ENCODE peak calls at places on chromosomes 3 and 15, in ten cellular contexts. M, A, V, O, X, H, J, B, R and D are unnamed samples.

GRCh38 chr3:185737020-185737419 is 87.8 kb downstream of the IGF2BP2 start:
- DNase-seq in B (no peak), V (no peak), H (no peak), X (no peak), M (no peak), O (no peak), R (no peak), A (no peak), J (no peak), D (no peak)

GRCh38 chr15:59741274-59741906 is 52.3 kb upstream of the BNIP2 start:
- DNase-seq in R (no peak), V (no peak), B (peak; percentile 55), H (no peak), X (no peak), M (no peak), J (no peak), O (peak; percentile 52), A (no peak), D (peak; percentile 38)

GRCh38 chr3:38307599-38307998 is 25.5 kb downstream of the SLC22A14 start:
- DNase-seq in M (no peak), O (no peak), V (no peak), X (no peak), H (no peak), J (no peak), A (no peak), R (peak; percentile 75), B (no peak), D (no peak)

GRCh38 chr3:107669669-107670068 is 146.9 kb downstream of the BBX start:
- DNase-seq in B (no peak), A (no peak), M (no peak), R (no peak), H (no peak), V (no peak), J (no peak), O (no peak), X (no peak), D (no peak)

GRCh38 chr15:31125061-31125460 is 23.5 kb upstream of the TRPM1 start:
- DNase-seq in H (no peak), V (no peak), B (no peak), M (no peak), R (no peak), J (no peak), A (no peak), X (no peak), O (no peak), D (no peak)

GRCh38 chr15:55775316-55775715 is 32.4 kb upstream of the PRTG start:
- DNase-seq in A (no peak), B (peak; percentile 41), M (no peak), J (no peak), O (peak; percentile 40), H (no peak), V (no peak), X (no peak), R (no peak), D (peak; percentile 42)

GRCh38 chr3:161265916-161266571 is 44.9 kb downstream of the NMD3 start:
- DNase-seq in B (no peak), R (no peak), A (no peak), V (no peak), H (no peak), O (no peak), J (no peak), M (no peak), X (no peak), D (no peak)

GRCh38 chr3:133268772-133269171 is 131.1 kb upstream of the BFSP2 start:
- DNase-seq in H (no peak), J (no peak), X (no peak), R (no peak), M (no peak), O (peak; percentile 53), B (no peak), A (no peak), V (no peak), D (peak; percentile 71)

GRCh38 chr3:143132246-143132980 is 12.8 kb downstream of the CHST2 start:
- DNase-seq in A (no peak), V (no peak), M (no peak), J (no peak), B (no peak), H (peak; percentile 21), O (no peak), X (no peak), R (peak; percentile 39), D (no peak)

GRCh38 chr3:143134446-143134845 is 14.9 kb downstream of the CHST2 start:
- DNase-seq in V (no peak), J (no peak), O (no peak), R (no peak), M (no peak), B (no peak), A (no peak), H (no peak), X (no peak), D (peak; percentile 31)

GRCh38 chr3:143138948-143139347 is 19.4 kb downstream of the CHST2 start:
- DNase-seq in A (no peak), X (no peak), J (no peak), H (no peak), B (no peak), O (no peak), M (no peak), V (no peak), R (no peak), D (no peak)

GRCh38 chr3:143137637-143138036 is 18.1 kb downstream of the CHST2 start:
- DNase-seq in V (no peak), J (no peak), X (no peak), H (no peak), A (no peak), R (no peak), B (no peak), O (no peak), M (no peak), D (no peak)

DNA sequence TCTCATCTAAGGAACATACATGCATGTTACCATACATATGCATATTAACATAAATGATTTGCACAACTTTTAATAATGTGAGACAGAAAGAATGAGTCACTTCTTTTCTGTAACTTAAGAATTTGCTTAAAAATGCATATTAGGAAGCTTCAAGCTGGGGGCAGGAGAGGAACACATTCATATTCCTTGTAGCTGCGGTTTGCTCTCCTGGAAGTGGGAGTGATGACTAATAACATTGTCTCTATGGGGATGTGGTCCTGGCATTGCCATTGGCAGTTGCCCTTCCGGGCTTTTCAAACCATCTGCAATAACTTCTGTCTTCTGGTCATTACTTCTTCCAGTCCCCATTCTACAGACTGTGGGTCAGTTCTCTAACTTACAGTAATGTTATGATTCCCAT is 15.6 kb downstream of the CHST2 start:
- DNase-seq in J (no peak), A (no peak), X (no peak), O (peak; percentile 17), V (no peak), H (no peak), R (no peak), B (no peak), M (no peak), D (no peak)
- TF ChIP-seq CTCF in J (no peak), A (no peak), X (no peak), O (peak; percentile 15), V (no peak), H (no peak), R (no peak), B (no peak), M (no peak), D (no peak)

DNA sequence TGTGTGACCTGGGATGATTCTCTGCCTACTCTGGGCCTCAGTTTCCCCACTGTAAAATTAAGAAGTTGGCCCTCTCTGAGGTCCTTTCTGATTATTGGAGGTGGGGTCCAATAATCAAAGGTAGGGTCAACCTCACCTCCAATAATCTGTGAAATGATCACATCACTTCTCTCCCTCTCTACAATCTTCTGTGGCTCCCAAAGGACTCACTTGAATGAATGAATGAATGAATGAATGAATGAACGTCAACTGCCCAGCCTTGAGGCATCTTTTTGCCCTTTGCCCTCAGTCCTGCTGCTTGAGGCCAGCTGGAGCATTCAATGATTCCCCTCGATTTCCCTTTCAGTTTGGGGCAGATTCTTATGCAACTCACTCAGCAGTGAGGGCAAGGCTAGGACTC is 26.7 kb upstream of the GRIP2 start:
- DNase-seq in M (no peak), B (no peak), H (no peak), R (no peak), V (no peak), A (no peak), O (no peak), J (no peak), X (no peak), D (no peak)
- H3K27me3 ChIP-seq in M (peaks cover 10% of the 10 kb centered on the region), B (no peaks in the 10 kb centered on the region), H (peaks cover 2% of the 10 kb centered on the region), R (no peaks in the 10 kb centered on the region), V (no peaks in the 10 kb centered on the region), A (no peaks in the 10 kb centered on the region), O (peaks cover 7% of the 10 kb centered on the region), J (no peaks in the 10 kb centered on the region), X (peaks cover 11% of the 10 kb centered on the region), D (no peaks in the 10 kb centered on the region)

GRCh38 chr3:69122398-69122797 is at the start of gene LMOD3:
- DNase-seq in M (no peak), H (no peak), J (peak; percentile 50), B (no peak), R (no peak), A (no peak), V (no peak), O (no peak), X (no peak), D (no peak)
- TF ChIP-seq CTCF in M (no peak), H (no peak), J (no peak), B (no peak), R (no peak), A (no peak), V (no peak), O (no peak), X (no peak), D (no peak)

GRCh38 chr3:152260529-152260928 is 8.2 kb upstream of the MBNL1 start:
- DNase-seq in J (no peak), O (no peak), B (no peak), M (no peak), H (no peak), A (no peak), R (no peak), V (no peak), X (no peak), D (no peak)

GRCh38 chr3:152261329-152261728 is 7.4 kb upstream of the MBNL1 start:
- DNase-seq in X (no peak), B (peak; percentile 87), J (no peak), R (no peak), O (no peak), M (no peak), A (no peak), V (no peak), H (no peak), D (no peak)

GRCh38 chr3:152260026-152260425 is 8.7 kb upstream of the MBNL1 start:
- DNase-seq in X (no peak), O (no peak), V (no peak), M (no peak), R (no peak), A (no peak), H (no peak), B (no peak), J (no peak), D (no peak)

GRCh38 chr3:152258448-152259302 is 10.1 kb upstream of the MBNL1 start:
- DNase-seq in B (no peak), A (no peak), M (peak; percentile 85), O (no peak), R (no peak), H (no peak), X (peak; percentile 70), V (peak; percentile 61), J (peak; percentile 37), D (no peak)

DNA sequence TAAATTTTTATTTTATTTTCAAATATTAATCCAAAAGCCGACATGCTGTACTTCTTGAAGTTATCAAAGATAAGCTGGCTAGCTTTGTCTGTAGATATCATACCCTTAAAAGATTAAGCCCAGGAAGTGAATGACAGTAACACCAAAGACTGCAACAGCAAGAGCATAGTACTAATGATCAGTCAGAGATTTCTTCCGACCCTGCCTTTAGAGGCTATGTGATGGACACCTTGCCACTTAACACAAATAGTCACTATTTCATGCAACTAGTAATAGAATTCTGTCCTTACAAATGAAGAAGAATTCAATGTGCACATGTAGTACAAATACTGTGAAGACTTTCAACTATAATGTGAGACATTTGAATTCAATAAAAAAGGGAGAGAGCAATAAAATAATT is 9.2 kb upstream of the MBNL1 start:
- DNase-seq in O (no peak), J (no peak), V (no peak), M (no peak), A (no peak), H (no peak), X (no peak), R (no peak), B (no peak), D (no peak)
- H3K27me3 ChIP-seq in O (no peaks in the 10 kb centered on the region), J (no peaks in the 10 kb centered on the region), V (no peaks in the 10 kb centered on the region), M (no peaks in the 10 kb centered on the region), A (no peaks in the 10 kb centered on the region), H (no peaks in the 10 kb centered on the region), X (no peaks in the 10 kb centered on the region), R (no peaks in the 10 kb centered on the region), B (peaks cover 36% of the 10 kb centered on the region), D (no peaks in the 10 kb centered on the region)